ENCODE peak calls at places on chromosomes 16 and 17, in seven cellular contexts. B, M, O, N, G, U and D are unnamed samples. For H4K20me1, the result is how much of the 10 kb centered on the place peaks cover.

GRCh38 chr17:42428141-42428944 is 5.3 kb upstream of the CAVIN1 start:
- DNase-seq in M (peak), U (peak), G (peak), B (peak), N (peak), O (peak), D (peak)

GRCh38 chr16:27365142-27366089 is 36.6 kb upstream of the IL21R start:
- DNase-seq in G (peak), U (peak), N (no peak), B (peak), M (no peak), O (peak), D (peak)

GRCh38 chr17:41333098-41333497 is 17.5 kb downstream of the KRT33A start:
- DNase-seq in M (no peak), N (no peak), B (no peak), U (no peak), G (no peak), O (no peak), D (no peak)

GRCh38 chr17:6450926-6451717 is 6.9 kb downstream of the PIMREG start:
- DNase-seq in N (no peak), G (no peak), O (no peak), B (no peak), M (peak), U (no peak), D (no peak)

GRCh38 chr16:77897038-77897437 is 108.7 kb downstream of the VAT1L start:
- DNase-seq in G (peak), B (no peak), M (peak), O (no peak), N (no peak), U (peak), D (no peak)

GRCh38 chr16:79165541-79165940 is 435.0 kb downstream of the MAF start:
- DNase-seq in N (no peak), B (no peak), M (no peak), U (no peak), G (no peak), O (no peak), D (no peak)

GRCh38 chr17:31595666-31596381 is 204.3 kb downstream of the RAB11FIP4 start:
- DNase-seq in G (no peak), B (no peak), N (no peak), M (no peak), O (no peak), U (peak), D (peak)

GRCh38 chr16:67936876-67937605 is 391 bp upstream of the PSMB10 start:
- DNase-seq in M (no peak), G (no peak), B (no peak), U (peak), N (no peak), O (no peak), D (peak)

GRCh38 chr17:33667671-33668070 is 374.6 kb upstream of the ASIC2 start:
- DNase-seq in N (no peak), B (no peak), G (no peak), O (no peak), U (no peak), M (no peak), D (no peak)

GRCh38 chr17:39665642-39666221 is 583 bp downstream of the TCAP start:
- DNase-seq in O (no peak), B (no peak), N (peak), M (no peak), U (peak), G (no peak), D (no peak)

GRCh38 chr17:40124279-40125141 is 2.7 kb downstream of the MSL1 start:
- DNase-seq in U (peak), M (peak), B (no peak), O (no peak), G (peak), N (no peak), D (no peak)

GRCh38 chr17:7880076-7880868 is 8.3 kb upstream of the CHD3 start:
- DNase-seq in O (no peak), B (no peak), U (no peak), M (no peak), G (no peak), N (no peak), D (no peak)

GRCh38 chr17:73343168-73343634 is 31.4 kb upstream of the CDC42EP4 start:
- DNase-seq in O (no peak), U (peak), N (peak), M (peak), B (no peak), G (peak), D (no peak)

GRCh38 chr17:28521296-28522085 is 15.3 kb downstream of the FOXN1 start:
- DNase-seq in M (no peak), N (peak), G (no peak), O (no peak), B (no peak), U (no peak), D (no peak)

GRCh38 chr16:22402191-22402590 is 27.8 kb upstream of the CDR2 start:
- DNase-seq in N (no peak), U (peak), B (no peak), G (peak), M (no peak), O (no peak), D (no peak)

GRCh38 chr16:69706256-69706974 is 19.9 kb downstream of the NQO1 start:
- DNase-seq in G (no peak), M (peak), U (peak), O (no peak), N (no peak), B (no peak), D (no peak)

GRCh38 chr16:79269211-79269863 is 331.2 kb downstream of the MAF start:
- DNase-seq in B (no peak), O (no peak), G (no peak), U (no peak), M (no peak), N (no peak), D (no peak)

GRCh38 chr17:3897731-3898130 is 4.9 kb upstream of the CAMKK1 start:
- DNase-seq in B (no peak), N (no peak), G (no peak), M (no peak), O (no peak), U (no peak), D (no peak)

GRCh38 chr17:50174444-50174843 is 8.6 kb downstream of the SGCA start:
- DNase-seq in N (no peak), M (no peak), U (no peak), G (no peak), B (no peak), O (no peak), D (no peak)

GRCh38 chr16:21156767-21157467 is 1.6 kb upstream of the LDAF1 start:
- DNase-seq in U (peak), O (peak), N (peak), G (peak), M (peak), B (peak), D (peak)

GRCh38 chr17:28551421-28552186 is 820 bp downstream of the UNC119 start:
- DNase-seq in M (no peak), N (peak), O (no peak), G (no peak), B (no peak), U (peak), D (no peak)

GRCh38 chr17:491086-492014 is 138.7 kb upstream of the RPH3AL start:
- DNase-seq in M (peak), U (peak), B (no peak), N (peak), G (peak), O (peak), D (peak)

GRCh38 chr17:75756451-75757085 is 8.4 kb downstream of the GALK1 start:
- DNase-seq in M (no peak), G (no peak), B (no peak), U (no peak), N (no peak), O (no peak), D (no peak)

GRCh38 chr17:41868568-41868967 is 3.3 kb upstream of the KLHL11 start:
- DNase-seq in O (no peak), G (no peak), U (no peak), N (no peak), M (no peak), B (no peak), D (no peak)

GRCh38 chr16:79146-80054 is 1.4 kb downstream of the MPG start:
- DNase-seq in M (peak), B (no peak), U (peak), G (peak), N (no peak), O (no peak), D (no peak)

GRCh38 chr17:58006563-58006923 is 503 bp downstream of the SRSF1 start:
- DNase-seq in M (peak), B (peak), G (peak), O (peak), U (peak), N (peak), D (peak)

GRCh38 chr17:58006924-58007780 is at the start of gene SRSF1:
- DNase-seq in G (peak), B (peak), M (peak), O (peak), U (peak), N (peak), D (peak)

GRCh38 chr17:58005031-58005727 is 1.9 kb downstream of the SRSF1 start:
- DNase-seq in O (no peak), M (no peak), B (no peak), G (peak), U (peak), N (no peak), D (no peak)

GRCh38 chr17:58004060-58004459 is 3.0 kb downstream of the SRSF1 start:
- DNase-seq in M (no peak), G (no peak), O (no peak), N (no peak), U (no peak), B (no peak), D (no peak)

DNA sequence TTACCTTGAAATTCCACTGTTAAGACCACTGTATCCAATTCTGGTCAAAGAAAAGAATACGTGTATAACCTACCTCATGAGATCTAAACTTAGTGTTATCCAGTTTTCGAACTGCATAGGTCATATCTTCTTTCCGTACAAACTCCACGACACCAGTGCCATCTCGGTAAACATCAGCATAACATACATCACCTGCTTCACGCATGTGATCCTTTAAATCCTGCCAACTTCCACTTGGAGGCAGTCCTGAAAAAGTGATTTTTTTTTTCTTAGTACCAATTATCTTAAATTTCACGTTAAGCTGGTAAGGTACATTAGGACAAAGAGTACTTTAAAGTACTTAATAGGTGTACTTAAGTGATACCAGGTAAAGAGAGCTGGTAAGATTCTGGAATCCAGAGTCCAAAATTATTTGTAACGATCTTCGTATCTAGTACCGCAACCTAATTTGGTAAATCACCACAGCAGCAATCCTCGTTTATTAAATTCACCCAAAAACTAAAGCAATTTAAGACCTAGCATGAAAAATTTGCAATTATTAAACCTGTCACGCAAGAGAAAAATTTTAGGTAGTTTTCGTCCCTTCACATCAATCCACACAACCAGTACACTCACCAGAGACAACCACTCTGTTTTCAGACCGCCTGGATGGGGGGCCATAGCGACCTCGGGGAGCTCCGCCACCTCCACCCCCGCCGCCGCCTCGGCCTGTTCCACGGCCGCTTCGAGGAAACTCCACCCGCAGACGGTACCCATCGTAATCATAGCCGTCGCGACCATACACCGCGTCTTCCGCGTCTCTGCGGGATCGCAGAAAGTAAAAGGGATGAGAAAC is 1.1 kb downstream of the SRSF1 start:
- DNase-seq in M (no peak), G (no peak), U (peak), B (no peak), N (no peak), O (no peak), D (no peak)
- H4K20me1 ChIP-seq in M (under half), G (under half), U (under half), B (under half), N (half or more), O (under half), D (half or more)

DNA sequence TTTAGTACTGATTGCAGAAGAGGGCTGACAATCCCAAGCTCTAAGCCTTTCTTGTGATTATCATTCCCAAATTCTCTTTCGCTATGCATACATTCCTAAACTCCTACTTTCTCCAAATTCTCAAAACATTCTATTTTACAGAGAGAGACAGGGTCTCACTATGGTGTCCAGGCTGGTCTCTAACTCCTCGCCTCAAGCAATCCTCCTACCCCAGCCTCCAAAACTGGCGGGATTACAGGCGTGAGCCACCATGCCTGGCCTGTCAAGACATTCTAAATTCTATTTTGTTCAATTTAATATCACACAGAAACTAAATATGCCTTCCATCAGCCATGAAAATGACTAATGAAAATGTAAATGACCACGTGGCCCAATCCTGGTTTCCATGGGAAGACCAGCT is 39.8 kb downstream of the ANKRD11 start:
- DNase-seq in G (no peak), O (no peak), B (no peak), U (no peak), N (no peak), M (no peak), D (no peak)
- H4K20me1 ChIP-seq in G (half or more), O (half or more), B (half or more), U (half or more), N (half or more), M (under half), D (half or more)

GRCh38 chr16:81633147-81633619 is 145.9 kb upstream of the PLCG2 start:
- DNase-seq in U (no peak), B (no peak), N (peak), G (no peak), M (no peak), O (peak), D (no peak)
- H4K20me1 ChIP-seq in U (under half), B (under half), N (half or more), G (half or more), M (under half), O (half or more), D (under half)

GRCh38 chr16:4833584-4833983 is 13.5 kb downstream of the GLYR1 start:
- DNase-seq in U (no peak), B (no peak), O (no peak), N (no peak), G (no peak), M (no peak), D (no peak)
- H4K20me1 ChIP-seq in U (under half), B (under half), O (under half), N (under half), G (under half), M (under half), D (under half)

DNA sequence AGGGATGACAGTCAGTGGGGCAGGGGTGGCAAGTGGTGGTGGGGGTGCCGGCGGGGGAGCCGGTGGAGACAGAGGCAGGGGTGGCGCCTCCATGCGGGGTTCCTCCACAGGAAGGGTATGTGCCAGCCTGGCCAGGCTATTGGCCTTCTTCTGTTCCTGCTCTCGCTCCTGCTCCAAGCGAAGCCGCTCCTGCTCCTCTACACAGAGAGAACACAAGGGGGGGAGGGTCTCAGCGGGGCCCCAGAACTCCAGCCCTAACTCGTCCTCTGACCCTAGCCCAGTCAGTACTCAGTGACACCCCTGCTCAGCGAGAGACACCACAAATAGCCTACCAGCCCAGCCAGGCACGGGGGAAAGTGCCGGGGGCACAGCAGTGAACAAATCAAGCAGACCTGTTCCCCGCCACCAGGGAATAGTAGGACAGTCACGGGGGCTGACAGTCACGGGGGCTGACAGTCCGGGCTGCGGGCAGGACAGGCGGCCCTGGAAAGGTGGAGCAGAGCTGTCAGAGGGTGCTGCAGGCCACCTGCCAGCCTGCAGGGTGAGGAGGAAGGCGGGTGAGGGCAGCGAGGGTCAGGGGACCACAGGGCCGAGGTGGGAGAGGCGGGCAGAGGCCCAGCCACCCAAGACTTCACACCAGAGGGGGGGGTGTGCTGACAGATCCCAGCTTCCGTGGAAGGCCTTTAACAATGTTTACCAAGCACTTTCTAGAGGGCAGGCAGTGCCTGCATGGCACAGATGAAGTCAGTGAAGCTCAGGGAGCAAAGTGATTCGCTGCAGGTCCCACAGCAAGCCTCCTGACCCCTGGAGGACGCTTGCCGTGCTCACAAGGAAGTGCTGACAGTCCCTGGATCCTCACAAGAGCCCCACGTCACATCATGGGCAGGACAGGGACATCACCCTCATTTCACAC is 5.3 kb downstream of the MNT start:
- DNase-seq in N (no peak), M (no peak), O (peak), B (no peak), U (peak), G (peak), D (no peak)
- H4K20me1 ChIP-seq in N (half or more), M (under half), O (under half), B (under half), U (under half), G (under half), D (under half)

DNA sequence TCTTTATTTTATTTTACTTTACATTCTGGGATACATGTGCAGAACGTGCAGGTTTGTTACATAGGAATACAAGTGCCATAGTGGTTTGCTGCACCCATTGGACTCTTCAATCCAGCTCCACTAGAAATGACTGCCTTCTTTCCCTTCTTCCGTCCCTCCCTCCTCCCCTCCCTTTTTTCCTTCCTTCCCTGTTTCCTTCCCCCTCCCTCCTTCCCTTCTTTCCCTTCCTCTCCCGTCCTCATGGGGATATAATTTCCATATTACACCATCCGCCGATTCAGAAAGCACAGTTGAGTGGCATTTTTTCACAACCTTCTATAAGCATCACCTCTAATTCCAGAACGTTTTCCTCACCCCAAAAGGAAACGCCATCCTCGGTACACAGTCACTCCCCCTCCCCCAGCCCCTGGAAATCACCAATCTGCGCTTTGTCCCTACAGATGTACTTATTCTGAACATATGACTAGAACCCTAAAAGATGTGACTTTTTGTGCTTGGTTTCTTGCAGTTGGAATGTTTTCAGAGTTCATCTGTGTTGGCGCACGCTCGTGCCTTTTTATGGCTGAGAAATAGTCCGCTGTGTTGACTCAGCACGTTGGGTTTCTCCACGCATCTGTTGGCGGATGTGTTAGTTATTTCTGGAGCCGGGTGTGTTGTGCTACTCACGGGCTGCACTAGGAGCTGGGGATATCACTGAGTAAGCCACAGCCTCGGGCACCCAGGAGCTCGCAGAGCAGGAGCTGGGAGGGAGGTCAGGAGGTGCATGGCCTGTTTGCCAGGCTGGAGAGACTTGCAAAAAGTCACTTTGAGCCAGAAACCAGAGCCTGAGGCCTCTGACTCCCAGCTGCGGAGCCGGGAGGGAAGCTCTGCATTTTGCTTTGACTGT is 336.4 kb downstream of the SEC14L1 start:
- DNase-seq in U (peak), O (no peak), B (no peak), M (peak), N (no peak), G (peak), D (no peak)
- H4K20me1 ChIP-seq in U (under half), O (half or more), B (under half), M (under half), N (half or more), G (half or more), D (under half)

GRCh38 chr16:30552956-30553355 is 5.2 kb downstream of the ZNF764 start:
- DNase-seq in N (no peak), B (no peak), G (no peak), U (no peak), M (no peak), O (no peak), D (no peak)
- H4K20me1 ChIP-seq in N (under half), B (under half), G (under half), U (under half), M (under half), O (under half), D (under half)

GRCh38 chr17:81694810-81695209 is 8.4 kb upstream of the MRPL12 start:
- DNase-seq in N (no peak), B (no peak), M (no peak), G (no peak), O (no peak), U (no peak), D (no peak)
- H4K20me1 ChIP-seq in N (under half), B (under half), M (under half), G (half or more), O (under half), U (under half), D (under half)

DNA sequence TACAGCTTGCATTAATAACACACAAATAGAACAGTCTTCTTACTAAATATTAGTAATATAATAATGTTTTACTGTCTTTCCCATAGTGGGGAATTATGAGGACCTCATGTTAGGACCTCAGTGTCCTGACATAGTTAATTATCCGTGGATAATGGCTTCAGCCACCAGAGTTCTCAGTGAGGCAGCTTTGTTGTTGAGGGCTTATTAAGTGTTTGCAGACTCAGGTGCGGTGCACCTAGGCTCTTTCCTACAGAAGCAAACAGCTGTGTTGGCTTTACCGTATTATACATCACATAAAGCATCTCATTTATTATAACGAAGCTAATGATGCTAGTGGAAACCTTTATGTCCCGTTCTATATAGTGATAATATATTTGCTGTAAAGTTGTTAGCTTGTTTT is 246.7 kb downstream of the FTO start:
- DNase-seq in O (no peak), U (no peak), M (no peak), B (no peak), G (no peak), N (peak), D (no peak)
- H4K20me1 ChIP-seq in O (under half), U (under half), M (under half), B (under half), G (under half), N (under half), D (under half)